ENCODE peak calls at places on chromosomes 2 and 18, in four cellular contexts. J, F, E and S are unnamed samples.

GRCh38 chr2:242038928-242039341 is 169.4 kb downstream of the RTP5 start:
- DNase-seq in J (no peak), E (no peak), F (no peak), S (no peak)

GRCh38 chr2:23571527-23572295 is 186.7 kb downstream of the KLHL29 start:
- DNase-seq in J (no peak), F (no peak), E (no peak), S (no peak)

GRCh38 chr2:235675678-235676535 is 182.1 kb downstream of the AGAP1 start:
- DNase-seq in F (peak; percentile 12), E (no peak), J (no peak), S (no peak)

GRCh38 chr2:20351555-20352229 is 1.0 kb upstream of the PUM2 start:
- DNase-seq in F (no peak), E (no peak), J (no peak), S (no peak)

GRCh38 chr2:212197776-212198175 is 340.8 kb downstream of the ERBB4 start:
- DNase-seq in E (no peak), J (no peak), F (no peak), S (no peak)

GRCh38 chr2:148533004-148533403 is 111.5 kb upstream of the EPC2 start:
- DNase-seq in E (no peak), F (no peak), J (no peak), S (no peak)

GRCh38 chr2:169528271-169528701 is 18.8 kb downstream of the KLHL41 start:
- DNase-seq in F (peak; percentile 23), J (peak; percentile 88), E (peak; percentile 68), S (peak; percentile 80)

GRCh38 chr2:106366145-106366544 is 102.1 kb downstream of the RGPD3 start:
- DNase-seq in F (no peak), J (no peak), E (no peak), S (no peak)

GRCh38 chr2:119678021-119678656 is 862 bp upstream of the TMEM177 start:
- DNase-seq in F (no peak), E (no peak), J (no peak), S (no peak)

GRCh38 chr2:111068435-111069058 is 52.2 kb upstream of the BCL2L11 start:
- DNase-seq in J (no peak), F (no peak), E (no peak), S (no peak)

GRCh38 chr2:86290596-86291327 is 46.7 kb downstream of the REEP1 start:
- DNase-seq in J (no peak), F (no peak), E (no peak), S (no peak)

GRCh38 chr2:196421880-196422279 is 217.6 kb upstream of the CCDC150 start:
- DNase-seq in E (no peak), J (no peak), F (no peak), S (no peak)

GRCh38 chr2:206274434-206275273 is at the start of gene ZDBF2:
- DNase-seq in F (peak; percentile 51), E (peak; percentile 73), J (peak; percentile 34), S (peak; percentile 70)

GRCh38 chr2:23388756-23389514 is 4.0 kb downstream of the KLHL29 start:
- DNase-seq in F (no peak), E (no peak), J (no peak), S (no peak)

GRCh38 chr2:11669454-11670291 is at the start of gene NTSR2:
- DNase-seq in J (peak; percentile 21), F (peak; percentile 49), E (peak; percentile 54), S (peak; percentile 81)

GRCh38 chr2:161370981-161371380 is 45.1 kb upstream of the TBR1 start:
- DNase-seq in F (no peak), E (no peak), J (no peak), S (no peak)

GRCh38 chr2:234502285-234502918 is 5.5 kb upstream of the ARL4C start:
- DNase-seq in E (no peak), F (no peak), J (no peak), S (no peak)

GRCh38 chr2:7012141-7012809 is 95.1 kb downstream of the RNF144A start:
- DNase-seq in F (no peak), J (no peak), E (no peak), S (no peak)

GRCh38 chr2:238100049-238100820 is at the start of gene ESPNL:
- DNase-seq in E (no peak), J (peak; percentile 24), F (no peak), S (no peak)

GRCh38 chr2:28616618-28617017 is 120.8 kb downstream of the PLB1 start:
- DNase-seq in F (no peak), J (no peak), E (no peak), S (no peak)

GRCh38 chr2:30280596-30281434 is 49.5 kb downstream of the LBH start:
- DNase-seq in J (no peak), F (no peak), E (no peak), S (no peak)

GRCh38 chr2:16774980-16775963 is 109.6 kb upstream of the CYRIA start:
- DNase-seq in J (peak; percentile 28), E (no peak), F (no peak), S (peak; percentile 39)

GRCh38 chr2:231222318-231223000 is 24.0 kb downstream of the ARMC9 start:
- DNase-seq in F (no peak), E (peak; percentile 17), J (no peak), S (no peak)

GRCh38 chr2:21710031-21710430 is 586.3 kb downstream of the TDRD15 start:
- DNase-seq in F (no peak), E (no peak), J (no peak), S (no peak)

GRCh38 chr2:124985210-124985760 is 960.2 kb downstream of the CNTNAP5 start:
- DNase-seq in E (no peak), J (no peak), F (no peak), S (no peak)

GRCh38 chr2:156339866-156340265 is 7.3 kb upstream of the NR4A2 start:
- DNase-seq in F (no peak), E (no peak), J (no peak), S (no peak)

GRCh38 chr2:128311755-128312341 is 6.8 kb downstream of the HS6ST1 start:
- DNase-seq in F (no peak), E (no peak), J (no peak), S (no peak)

GRCh38 chr2:144099746-144100438 is 420.0 kb downstream of the ZEB2 start:
- DNase-seq in F (peak; percentile 29), E (peak; percentile 73), J (no peak), S (no peak)

GRCh38 chr2:98561902-98562695 is 46.2 kb downstream of the COA5 start:
- DNase-seq in E (no peak), F (no peak), J (no peak), S (no peak)
- TF ChIP-seq JUN in E (no peak), F (no peak), J (no peak), S (no peak)

GRCh38 chr2:217330647-217331046 is 470.8 kb upstream of the TNP1 start:
- DNase-seq in E (no peak), J (no peak), F (no peak), S (no peak)
- TF ChIP-seq JUN in E (no peak), J (no peak), F (no peak), S (no peak)

DNA sequence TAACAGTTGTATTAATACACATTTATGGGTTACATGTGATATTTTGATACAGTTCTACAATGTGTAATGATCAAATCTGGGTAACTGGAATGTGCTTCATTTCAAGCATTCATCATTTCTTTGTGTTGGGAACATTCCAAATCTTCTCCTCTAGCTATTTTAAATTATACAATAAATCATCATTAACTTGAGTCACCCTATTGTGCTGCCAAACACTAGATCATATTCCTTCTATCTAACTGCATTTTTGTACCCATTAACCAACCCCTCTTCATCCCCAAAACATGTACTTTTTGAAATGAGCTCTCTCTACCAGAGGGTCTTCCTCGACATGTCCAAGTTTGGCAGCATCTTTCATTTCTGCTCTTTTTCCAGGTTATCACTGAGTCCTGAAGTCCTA is 81.1 kb upstream of the TTC39C start:
- DNase-seq in F (no peak), J (no peak), E (peak; percentile 17), S (no peak)
- TF ChIP-seq JUN in F (no peak), J (no peak), E (no peak), S (no peak)

GRCh38 chr2:100019499-100019898 is 122.9 kb downstream of the AFF3 start:
- DNase-seq in J (no peak), F (no peak), E (no peak), S (no peak)
- TF ChIP-seq JUN in J (no peak), F (no peak), E (no peak), S (no peak)